ENCODE peak calls at places on chromosomes 6 and 20, in five cellular contexts. Z is GM12865; K is naive thymus-derived CD4-positive, alpha-beta T cell; Y is lower lobe of right lung; S is CD4-positive, CD25-positive, alpha-beta regulatory T cell. R is an unnamed sample.

GRCh38 chr6:14709066-14709670 is 536.7 kb upstream of the JARID2 start:
- DNase-seq in Z (no peak), K (no peak), Y (no peak), S (no peak), R (no peak)

GRCh38 chr20:13525225-13525940 is 113.3 kb downstream of the TASP1 start:
- DNase-seq in Z (no peak), K (no peak), Y (no peak), S (no peak), R (no peak)

GRCh38 chr20:21251278-21251677 is 51.9 kb upstream of the XRN2 start:
- DNase-seq in Z (no peak), K (no peak), Y (no peak), S (no peak), R (no peak)

GRCh38 chr6:42320762-42321161 is 103.1 kb upstream of the MRPS10 start:
- DNase-seq in Z (no peak), K (no peak), Y (no peak), S (no peak), R (no peak)

GRCh38 chr6:76465410-76465809 is 392.9 kb upstream of the IMPG1 start:
- DNase-seq in Z (no peak), K (no peak), Y (no peak), S (no peak), R (no peak)

GRCh38 chr20:8326899-8327298 is 194.8 kb downstream of the PLCB1 start:
- DNase-seq in Z (no peak), K (no peak), Y (no peak), S (no peak), R (no peak)

GRCh38 chr20:31664696-31665354 is 27.1 kb downstream of the COX4I2 start:
- DNase-seq in Z (no peak), K (no peak), Y (no peak), S (no peak), R (no peak)

GRCh38 chr6:111938710-111939109 is 65.5 kb upstream of the FYN start:
- DNase-seq in Z (no peak), K (no peak), Y (no peak), S (no peak), R (no peak)

GRCh38 chr6:101477436-101477835 is 83.9 kb downstream of the GRIK2 start:
- DNase-seq in Z (no peak), K (no peak), Y (no peak), S (no peak), R (no peak)

GRCh38 chr6:136016228-136017225 is 165.0 kb downstream of the PDE7B start:
- DNase-seq in Z (no peak), K (no peak), Y (peak), S (no peak), R (no peak)

GRCh38 chr6:160104821-160105517 is 16.6 kb upstream of the SLC22A1 start:
- DNase-seq in Z (no peak), K (no peak), Y (no peak), S (no peak), R (no peak)

GRCh38 chr6:11164717-11165646 is 53.5 kb upstream of the ERVFRD-1 start:
- DNase-seq in Z (no peak), K (no peak), Y (no peak), S (no peak), R (no peak)

GRCh38 chr6:37254881-37255280 is 2.7 kb upstream of the TBC1D22B start:
- DNase-seq in Z (no peak), K (no peak), Y (no peak), S (no peak), R (no peak)

GRCh38 chr6:144659202-144659731 is 374.1 kb downstream of the UTRN start:
- DNase-seq in Z (peak), K (no peak), Y (no peak), S (no peak), R (no peak)

GRCh38 chr6:119727504-119728219 is 378.1 kb upstream of the MAN1A1 start:
- DNase-seq in Z (no peak), K (no peak), Y (no peak), S (no peak), R (no peak)

GRCh38 chr20:53623454-53624206 is 30.0 kb upstream of the ZNF217 start:
- DNase-seq in Z (peak), K (no peak), Y (no peak), S (no peak), R (peak)

GRCh38 chr6:72873438-72873837 is 251.6 kb downstream of the KCNQ5 start:
- DNase-seq in Z (no peak), K (no peak), Y (no peak), S (no peak), R (no peak)

GRCh38 chr20:56409521-56409920 is 2.5 kb upstream of the CASS4 start:
- DNase-seq in Z (no peak), K (no peak), Y (no peak), S (no peak), R (no peak)

DNA sequence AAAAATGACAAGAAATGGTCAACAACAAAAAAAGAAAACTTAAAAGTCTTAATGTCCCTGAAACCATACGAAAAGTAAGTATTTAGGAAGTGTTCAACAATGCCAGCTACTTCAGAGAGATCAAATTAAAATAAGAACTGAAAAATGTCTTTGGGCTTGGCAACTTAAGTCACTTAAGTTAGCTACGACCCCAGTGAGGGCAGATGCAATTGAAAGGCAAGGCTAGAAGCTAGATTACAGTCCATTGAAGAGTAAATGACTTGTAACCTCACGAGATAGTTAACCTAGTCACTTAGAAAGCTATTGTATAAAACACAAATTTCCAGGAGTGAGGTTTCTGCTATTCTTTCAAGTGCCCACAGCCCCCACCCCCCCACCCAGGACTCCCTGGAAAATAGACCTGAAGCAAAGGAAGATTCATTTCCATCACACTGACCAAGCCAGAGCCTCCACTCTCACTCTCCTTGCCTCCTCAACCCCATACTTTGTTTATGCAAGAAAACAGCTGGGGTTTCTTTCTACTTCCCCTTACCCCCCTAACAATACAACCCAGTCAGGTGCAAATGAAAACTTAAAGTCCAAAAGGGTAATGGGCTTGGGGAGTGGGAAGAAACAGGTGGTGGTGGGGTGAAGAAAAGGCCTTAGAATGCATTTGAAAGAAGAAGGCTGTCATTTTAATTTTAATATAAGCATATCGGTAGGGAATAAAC is 14.6 kb downstream of the RTN4IP1 start:
- DNase-seq in Z (no peak), K (no peak), Y (no peak), S (no peak), R (no peak)
- H3K4me3 ChIP-seq in Z (no peak), K (no peak), Y (no peak), S (peak), R (no peak)

DNA sequence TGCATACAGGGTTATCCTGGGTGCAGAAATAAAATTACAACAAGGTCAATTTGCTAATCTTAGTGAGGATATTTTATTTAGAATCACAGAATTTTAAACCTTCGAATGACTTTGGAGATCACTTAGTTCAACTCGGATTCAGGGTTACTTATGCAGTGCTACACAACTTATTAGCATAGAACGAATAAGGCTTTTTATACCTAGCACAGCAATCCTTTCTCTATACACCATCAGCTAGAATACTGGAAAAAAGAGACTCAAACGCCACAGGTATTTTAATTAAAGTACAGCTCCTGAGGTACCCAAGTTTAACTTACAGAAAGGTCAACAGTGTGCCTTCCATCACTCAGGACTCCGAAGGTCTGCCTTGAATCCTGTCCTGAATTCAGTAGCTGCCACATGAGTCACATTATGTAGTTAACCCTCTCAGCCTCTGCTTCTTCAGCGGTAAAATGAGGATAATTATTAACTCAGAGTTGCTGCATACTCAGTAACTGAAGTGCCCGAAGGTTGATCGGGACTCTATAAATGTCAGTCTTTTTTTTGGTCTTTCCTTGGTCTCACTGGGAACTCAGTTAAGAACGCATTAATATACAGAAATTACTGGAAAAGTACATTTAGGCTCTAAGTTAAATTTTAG is 6.0 kb upstream of the QKI start:
- DNase-seq in Z (no peak), K (no peak), Y (no peak), S (no peak), R (no peak)
- H3K4me3 ChIP-seq in Z (no peak), K (no peak), Y (no peak), S (no peak), R (no peak)

DNA sequence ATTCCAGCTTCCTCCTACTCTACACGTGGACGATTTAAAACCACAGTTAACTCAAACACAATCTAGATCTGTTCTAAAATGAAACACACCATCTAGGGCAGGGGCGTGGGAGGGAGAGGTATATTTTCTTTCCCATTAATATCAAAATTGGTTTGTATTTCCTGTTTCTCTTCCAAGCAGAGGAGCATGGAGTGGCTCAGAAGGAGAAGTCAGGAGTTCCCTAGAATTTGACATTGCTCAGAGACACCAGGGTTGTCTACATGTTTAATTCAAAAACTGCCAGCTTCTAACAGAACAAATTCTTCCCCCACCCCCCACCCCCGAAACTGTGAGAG is 2.3 kb downstream of the PREX1 start:
- DNase-seq in Z (no peak), K (no peak), Y (no peak), S (no peak), R (no peak)
- H3K4me3 ChIP-seq in Z (peak), K (peak), Y (peak), S (peak), R (peak)

DNA sequence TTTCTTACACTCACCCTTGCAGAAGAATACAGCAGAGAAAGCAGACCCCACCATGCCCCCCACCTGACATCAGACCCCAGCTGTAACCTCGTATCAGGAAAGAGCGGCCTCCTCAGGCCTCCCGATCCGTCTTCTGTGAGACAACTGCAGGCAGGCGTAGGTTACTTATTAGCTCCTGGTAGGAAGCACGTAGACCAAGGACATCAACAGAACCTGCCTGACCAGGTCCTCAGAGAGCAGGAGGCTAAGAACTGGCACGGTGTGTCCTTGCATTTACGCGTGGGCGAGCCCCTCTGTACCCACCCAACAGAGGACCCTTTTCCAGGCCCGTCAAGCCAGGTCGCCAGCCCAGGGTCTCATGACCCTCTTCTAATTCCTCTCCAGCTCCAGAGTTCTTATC is 51.0 kb downstream of the ABHD12 start:
- DNase-seq in Z (no peak), K (no peak), Y (no peak), S (no peak), R (no peak)
- H3K4me3 ChIP-seq in Z (no peak), K (no peak), Y (no peak), S (no peak), R (no peak)

R was measured in GM06990.